ENCODE peak calls at places on chromosomes 4 and X, in six cellular contexts. One of them, this sample, is unnamed.

GRCh38 chr4:80103615-80104014 is 30.6 kb upstream of the ANTXR2 start:
- DNase-seq in RWPE1: no peak
- DNase-seq in memory B cell: no peak
- DNase-seq in dermis microvascular lymphatic vessel endothelial cell: no peak
- DNase-seq in activated T-cell treated with anti-CD3 and anti-CD28 coated beads, Interleukin-2, amount 50 U/mL, for 72 hours: no peak
- DNase-seq in brain microvascular endothelial cell: no peak
- DNase-seq in this sample: no peak

GRCh38 chrX:13863326-13863725 is 46.4 kb upstream of the GPM6B start:
- DNase-seq in brain microvascular endothelial cell: peak
- DNase-seq in memory B cell: no peak
- DNase-seq in activated T-cell treated with anti-CD3 and anti-CD28 coated beads, Interleukin-2, amount 50 U/mL, for 72 hours: no peak
- DNase-seq in RWPE1: no peak
- DNase-seq in dermis microvascular lymphatic vessel endothelial cell: no peak
- DNase-seq in this sample: no peak

GRCh38 chrX:129641941-129642340 is 12.8 kb downstream of the APLN start:
- DNase-seq in activated T-cell treated with anti-CD3 and anti-CD28 coated beads, Interleukin-2, amount 50 U/mL, for 72 hours: no peak
- DNase-seq in RWPE1: no peak
- DNase-seq in brain microvascular endothelial cell: peak
- DNase-seq in memory B cell: no peak
- DNase-seq in dermis microvascular lymphatic vessel endothelial cell: no peak
- DNase-seq in this sample: no peak

GRCh38 chr4:11106190-11106589 is 322.5 kb downstream of the HS3ST1 start:
- DNase-seq in activated T-cell treated with anti-CD3 and anti-CD28 coated beads, Interleukin-2, amount 50 U/mL, for 72 hours: no peak
- DNase-seq in RWPE1: peak
- DNase-seq in brain microvascular endothelial cell: no peak
- DNase-seq in memory B cell: no peak
- DNase-seq in dermis microvascular lymphatic vessel endothelial cell: no peak
- DNase-seq in this sample: no peak

GRCh38 chrX:17521871-17522693 is 147.1 kb downstream of the NHS start:
- DNase-seq in brain microvascular endothelial cell: peak
- DNase-seq in RWPE1: peak
- DNase-seq in activated T-cell treated with anti-CD3 and anti-CD28 coated beads, Interleukin-2, amount 50 U/mL, for 72 hours: no peak
- DNase-seq in dermis microvascular lymphatic vessel endothelial cell: no peak
- DNase-seq in memory B cell: no peak
- DNase-seq in this sample: no peak

GRCh38 chrX:55144697-55145096 is 55.9 kb downstream of the PAGE2 start:
- DNase-seq in dermis microvascular lymphatic vessel endothelial cell: no peak
- DNase-seq in activated T-cell treated with anti-CD3 and anti-CD28 coated beads, Interleukin-2, amount 50 U/mL, for 72 hours: no peak
- DNase-seq in memory B cell: no peak
- DNase-seq in brain microvascular endothelial cell: no peak
- DNase-seq in RWPE1: no peak
- DNase-seq in this sample: no peak

GRCh38 chr4:183029365-183029764 is 69.7 kb upstream of the WWC2 start:
- DNase-seq in memory B cell: no peak
- DNase-seq in RWPE1: no peak
- DNase-seq in activated T-cell treated with anti-CD3 and anti-CD28 coated beads, Interleukin-2, amount 50 U/mL, for 72 hours: no peak
- DNase-seq in dermis microvascular lymphatic vessel endothelial cell: no peak
- DNase-seq in brain microvascular endothelial cell: no peak
- DNase-seq in this sample: no peak

GRCh38 chr4:52250124-52250523 is 199.0 kb downstream of the SPATA18 start:
- DNase-seq in RWPE1: no peak
- DNase-seq in memory B cell: no peak
- DNase-seq in activated T-cell treated with anti-CD3 and anti-CD28 coated beads, Interleukin-2, amount 50 U/mL, for 72 hours: no peak
- DNase-seq in dermis microvascular lymphatic vessel endothelial cell: no peak
- DNase-seq in brain microvascular endothelial cell: peak
- DNase-seq in this sample: no peak

GRCh38 chr4:25769251-25769650 is 93.5 kb downstream of the SEL1L3 start:
- DNase-seq in activated T-cell treated with anti-CD3 and anti-CD28 coated beads, Interleukin-2, amount 50 U/mL, for 72 hours: no peak
- DNase-seq in brain microvascular endothelial cell: peak
- DNase-seq in memory B cell: no peak
- DNase-seq in RWPE1: no peak
- DNase-seq in dermis microvascular lymphatic vessel endothelial cell: no peak
- DNase-seq in this sample: no peak

GRCh38 chr4:168694669-168695068 is 197.8 kb downstream of the PALLD start:
- DNase-seq in activated T-cell treated with anti-CD3 and anti-CD28 coated beads, Interleukin-2, amount 50 U/mL, for 72 hours: no peak
- DNase-seq in brain microvascular endothelial cell: peak
- DNase-seq in memory B cell: no peak
- DNase-seq in dermis microvascular lymphatic vessel endothelial cell: no peak
- DNase-seq in RWPE1: no peak
- DNase-seq in this sample: no peak

GRCh38 chrX:112670964-112671363 is 8.8 kb downstream of the LHFPL1 start:
- DNase-seq in memory B cell: no peak
- DNase-seq in activated T-cell treated with anti-CD3 and anti-CD28 coated beads, Interleukin-2, amount 50 U/mL, for 72 hours: no peak
- DNase-seq in brain microvascular endothelial cell: no peak
- DNase-seq in RWPE1: no peak
- DNase-seq in dermis microvascular lymphatic vessel endothelial cell: no peak
- DNase-seq in this sample: no peak

GRCh38 chr4:3449574-3450534 is 8.1 kb downstream of the HGFAC start:
- DNase-seq in brain microvascular endothelial cell: no peak
- DNase-seq in activated T-cell treated with anti-CD3 and anti-CD28 coated beads, Interleukin-2, amount 50 U/mL, for 72 hours: no peak
- DNase-seq in memory B cell: no peak
- DNase-seq in RWPE1: no peak
- DNase-seq in dermis microvascular lymphatic vessel endothelial cell: no peak
- DNase-seq in this sample: no peak

GRCh38 chr4:59381591-59381990 is 1818.5 kb upstream of the ADGRL3 start:
- DNase-seq in activated T-cell treated with anti-CD3 and anti-CD28 coated beads, Interleukin-2, amount 50 U/mL, for 72 hours: no peak
- DNase-seq in RWPE1: peak
- DNase-seq in brain microvascular endothelial cell: no peak
- DNase-seq in dermis microvascular lymphatic vessel endothelial cell: no peak
- DNase-seq in memory B cell: no peak
- DNase-seq in this sample: no peak

GRCh38 chrX:103688949-103689348 is 2.5 kb upstream of the MORF4L2 start:
- DNase-seq in memory B cell: no peak
- DNase-seq in activated T-cell treated with anti-CD3 and anti-CD28 coated beads, Interleukin-2, amount 50 U/mL, for 72 hours: no peak
- DNase-seq in brain microvascular endothelial cell: peak
- DNase-seq in dermis microvascular lymphatic vessel endothelial cell: no peak
- DNase-seq in RWPE1: no peak
- DNase-seq in this sample: no peak

GRCh38 chrX:45667666-45668065 is 467.0 kb upstream of the DIPK2B start:
- DNase-seq in memory B cell: no peak
- DNase-seq in activated T-cell treated with anti-CD3 and anti-CD28 coated beads, Interleukin-2, amount 50 U/mL, for 72 hours: no peak
- DNase-seq in dermis microvascular lymphatic vessel endothelial cell: no peak
- DNase-seq in brain microvascular endothelial cell: no peak
- DNase-seq in RWPE1: no peak
- DNase-seq in this sample: no peak

GRCh38 chrX:2463973-2464676 is 36.7 kb downstream of the DHRSX start:
- DNase-seq in brain microvascular endothelial cell: peak
- DNase-seq in memory B cell: no peak
- DNase-seq in dermis microvascular lymphatic vessel endothelial cell: no peak
- DNase-seq in activated T-cell treated with anti-CD3 and anti-CD28 coated beads, Interleukin-2, amount 50 U/mL, for 72 hours: no peak
- DNase-seq in RWPE1: no peak
- DNase-seq in this sample: no peak

GRCh38 chrX:133670394-133670793 is 255.1 kb upstream of the GPC4 start:
- DNase-seq in activated T-cell treated with anti-CD3 and anti-CD28 coated beads, Interleukin-2, amount 50 U/mL, for 72 hours: peak
- DNase-seq in dermis microvascular lymphatic vessel endothelial cell: peak
- DNase-seq in memory B cell: no peak
- DNase-seq in brain microvascular endothelial cell: peak
- DNase-seq in RWPE1: peak
- DNase-seq in this sample: no peak

GRCh38 chrX:40646489-40647306 is 663 bp downstream of the CXorf38 start:
- DNase-seq in RWPE1: peak
- DNase-seq in memory B cell: no peak
- DNase-seq in brain microvascular endothelial cell: peak
- DNase-seq in dermis microvascular lymphatic vessel endothelial cell: no peak
- DNase-seq in activated T-cell treated with anti-CD3 and anti-CD28 coated beads, Interleukin-2, amount 50 U/mL, for 72 hours: peak
- DNase-seq in this sample: no peak

GRCh38 chrX:75038925-75039324 is 113.7 kb upstream of the NEXMIF start:
- DNase-seq in memory B cell: no peak
- DNase-seq in brain microvascular endothelial cell: peak
- DNase-seq in activated T-cell treated with anti-CD3 and anti-CD28 coated beads, Interleukin-2, amount 50 U/mL, for 72 hours: peak
- DNase-seq in dermis microvascular lymphatic vessel endothelial cell: peak
- DNase-seq in RWPE1: no peak
- DNase-seq in this sample: no peak

GRCh38 chrX:133151320-133151719 is 54.4 kb upstream of the USP26 start:
- DNase-seq in dermis microvascular lymphatic vessel endothelial cell: no peak
- DNase-seq in memory B cell: no peak
- DNase-seq in brain microvascular endothelial cell: no peak
- DNase-seq in RWPE1: no peak
- DNase-seq in activated T-cell treated with anti-CD3 and anti-CD28 coated beads, Interleukin-2, amount 50 U/mL, for 72 hours: no peak
- DNase-seq in this sample: no peak

GRCh38 chr4:155774033-155774432 is 15.2 kb downstream of the GUCY1B1 start:
- DNase-seq in memory B cell: no peak
- DNase-seq in activated T-cell treated with anti-CD3 and anti-CD28 coated beads, Interleukin-2, amount 50 U/mL, for 72 hours: no peak
- DNase-seq in RWPE1: no peak
- DNase-seq in brain microvascular endothelial cell: no peak
- DNase-seq in dermis microvascular lymphatic vessel endothelial cell: no peak
- DNase-seq in this sample: no peak

GRCh38 chr4:152500798-152501434 is 35.0 kb downstream of the FBXW7 start:
- DNase-seq in activated T-cell treated with anti-CD3 and anti-CD28 coated beads, Interleukin-2, amount 50 U/mL, for 72 hours: peak
- DNase-seq in memory B cell: peak
- DNase-seq in RWPE1: peak
- DNase-seq in dermis microvascular lymphatic vessel endothelial cell: peak
- DNase-seq in brain microvascular endothelial cell: peak
- DNase-seq in this sample: no peak

GRCh38 chr4:113145519-113146291 is 96.3 kb downstream of the ANK2 start:
- DNase-seq in memory B cell: no peak
- DNase-seq in brain microvascular endothelial cell: no peak
- DNase-seq in activated T-cell treated with anti-CD3 and anti-CD28 coated beads, Interleukin-2, amount 50 U/mL, for 72 hours: no peak
- DNase-seq in dermis microvascular lymphatic vessel endothelial cell: no peak
- DNase-seq in RWPE1: no peak
- DNase-seq in this sample: no peak

GRCh38 chr4:8274772-8275241 is 5.3 kb downstream of the HTRA3 start:
- DNase-seq in memory B cell: no peak
- DNase-seq in RWPE1: no peak
- DNase-seq in dermis microvascular lymphatic vessel endothelial cell: no peak
- DNase-seq in activated T-cell treated with anti-CD3 and anti-CD28 coated beads, Interleukin-2, amount 50 U/mL, for 72 hours: no peak
- DNase-seq in brain microvascular endothelial cell: peak
- DNase-seq in this sample: no peak

GRCh38 chr4:41443340-41444079 is 94.4 kb upstream of the LIMCH1 start:
- DNase-seq in brain microvascular endothelial cell: no peak
- DNase-seq in memory B cell: no peak
- DNase-seq in activated T-cell treated with anti-CD3 and anti-CD28 coated beads, Interleukin-2, amount 50 U/mL, for 72 hours: no peak
- DNase-seq in dermis microvascular lymphatic vessel endothelial cell: no peak
- DNase-seq in RWPE1: no peak
- DNase-seq in this sample: no peak

GRCh38 chrX:3713225-3713936 is at the start of gene PRKX:
- DNase-seq in activated T-cell treated with anti-CD3 and anti-CD28 coated beads, Interleukin-2, amount 50 U/mL, for 72 hours: peak
- DNase-seq in dermis microvascular lymphatic vessel endothelial cell: no peak
- DNase-seq in memory B cell: peak
- DNase-seq in brain microvascular endothelial cell: peak
- DNase-seq in RWPE1: peak
- DNase-seq in this sample: peak

GRCh38 chr4:133866328-133866699 is 335.3 kb downstream of the PABPC4L start:
- DNase-seq in memory B cell: no peak
- DNase-seq in activated T-cell treated with anti-CD3 and anti-CD28 coated beads, Interleukin-2, amount 50 U/mL, for 72 hours: no peak
- DNase-seq in dermis microvascular lymphatic vessel endothelial cell: no peak
- DNase-seq in RWPE1: no peak
- DNase-seq in brain microvascular endothelial cell: peak
- DNase-seq in this sample: no peak

GRCh38 chr4:38926917-38927316 is 59.3 kb downstream of the FAM114A1 start:
- DNase-seq in memory B cell: no peak
- DNase-seq in dermis microvascular lymphatic vessel endothelial cell: no peak
- DNase-seq in brain microvascular endothelial cell: no peak
- DNase-seq in RWPE1: no peak
- DNase-seq in activated T-cell treated with anti-CD3 and anti-CD28 coated beads, Interleukin-2, amount 50 U/mL, for 72 hours: no peak
- DNase-seq in this sample: no peak

GRCh38 chr4:183335369-183335940 is 13.2 kb upstream of the CLDN24 start:
- DNase-seq in brain microvascular endothelial cell: peak
- DNase-seq in activated T-cell treated with anti-CD3 and anti-CD28 coated beads, Interleukin-2, amount 50 U/mL, for 72 hours: no peak
- DNase-seq in RWPE1: peak
- DNase-seq in memory B cell: no peak
- DNase-seq in dermis microvascular lymphatic vessel endothelial cell: peak
- DNase-seq in this sample: no peak

GRCh38 chr4:137299281-137299680 is 233.0 kb downstream of the PCDH18 start:
- DNase-seq in brain microvascular endothelial cell: no peak
- DNase-seq in dermis microvascular lymphatic vessel endothelial cell: no peak
- DNase-seq in RWPE1: no peak
- DNase-seq in activated T-cell treated with anti-CD3 and anti-CD28 coated beads, Interleukin-2, amount 50 U/mL, for 72 hours: no peak
- DNase-seq in memory B cell: no peak
- DNase-seq in this sample: no peak

GRCh38 chr4:129623233-129623632 is 527.3 kb downstream of the C4orf33 start:
- DNase-seq in RWPE1: no peak
- DNase-seq in activated T-cell treated with anti-CD3 and anti-CD28 coated beads, Interleukin-2, amount 50 U/mL, for 72 hours: no peak
- DNase-seq in brain microvascular endothelial cell: no peak
- DNase-seq in dermis microvascular lymphatic vessel endothelial cell: no peak
- DNase-seq in memory B cell: no peak
- DNase-seq in this sample: no peak

GRCh38 chr4:200936-201335 is 76.6 kb downstream of the ZNF718 start:
- DNase-seq in activated T-cell treated with anti-CD3 and anti-CD28 coated beads, Interleukin-2, amount 50 U/mL, for 72 hours: no peak
- DNase-seq in memory B cell: no peak
- DNase-seq in dermis microvascular lymphatic vessel endothelial cell: no peak
- DNase-seq in RWPE1: no peak
- DNase-seq in brain microvascular endothelial cell: no peak
- DNase-seq in this sample: no peak

GRCh38 chr4:16269742-16270522 is 43.7 kb upstream of the TAPT1 start:
- DNase-seq in dermis microvascular lymphatic vessel endothelial cell: no peak
- DNase-seq in activated T-cell treated with anti-CD3 and anti-CD28 coated beads, Interleukin-2, amount 50 U/mL, for 72 hours: no peak
- DNase-seq in RWPE1: peak
- DNase-seq in memory B cell: no peak
- DNase-seq in brain microvascular endothelial cell: peak
- DNase-seq in this sample: no peak

GRCh38 chrX:13808293-13808692 is 8.6 kb downstream of the GPM6B start:
- DNase-seq in brain microvascular endothelial cell: no peak
- DNase-seq in dermis microvascular lymphatic vessel endothelial cell: no peak
- DNase-seq in memory B cell: no peak
- DNase-seq in activated T-cell treated with anti-CD3 and anti-CD28 coated beads, Interleukin-2, amount 50 U/mL, for 72 hours: no peak
- DNase-seq in RWPE1: no peak
- DNase-seq in this sample: no peak

GRCh38 chr4:19575959-19576358 is 675.7 kb upstream of the SLIT2 start:
- DNase-seq in memory B cell: no peak
- DNase-seq in RWPE1: no peak
- DNase-seq in brain microvascular endothelial cell: no peak
- DNase-seq in dermis microvascular lymphatic vessel endothelial cell: no peak
- DNase-seq in activated T-cell treated with anti-CD3 and anti-CD28 coated beads, Interleukin-2, amount 50 U/mL, for 72 hours: no peak
- DNase-seq in this sample: no peak

GRCh38 chr4:26238426-26238781 is 82.4 kb upstream of the RBPJ start:
- DNase-seq in dermis microvascular lymphatic vessel endothelial cell: no peak
- DNase-seq in memory B cell: no peak
- DNase-seq in RWPE1: no peak
- DNase-seq in activated T-cell treated with anti-CD3 and anti-CD28 coated beads, Interleukin-2, amount 50 U/mL, for 72 hours: no peak
- DNase-seq in brain microvascular endothelial cell: no peak
- DNase-seq in this sample: no peak